ENCODE peak calls at places on chromosomes 13 and 19, in four cellular contexts. T is lower leg skin; M is NCI-H1105 treated with DMSO at 0.1 percent for 48 hours; O is naive thymus-derived CD8-positive, alpha-beta T cell. A is an unnamed sample.

GRCh38 chr13:112444001-112444311 is 67.8 kb downstream of the SPACA7 start:
- DNase-seq in T (no peak), M (peak), O (no peak), A (peak)

GRCh38 chr19:18062043-18062442 is 24.7 kb downstream of the IL12RB1 start:
- DNase-seq in T (no peak), M (peak), O (no peak), A (no peak)

GRCh38 chr13:95217920-95218830 is 83.1 kb downstream of the ABCC4 start:
- DNase-seq in T (no peak), M (no peak), O (no peak), A (no peak)

GRCh38 chr13:38947049-38947448 is 43.6 kb downstream of the STOML3 start:
- DNase-seq in T (no peak), M (no peak), O (no peak), A (no peak)

GRCh38 chr13:48232420-48233096 is 448 bp upstream of the ITM2B start:
- DNase-seq in T (peak), M (peak), O (no peak), A (no peak)

GRCh38 chr19:17235618-17236413 is 9.8 kb downstream of the OCEL1 start:
- DNase-seq in T (no peak), M (peak), O (peak), A (peak)

GRCh38 chr13:48319458-48320395 is 16.2 kb downstream of the RB1 start:
- DNase-seq in T (no peak), M (no peak), O (peak), A (no peak)

GRCh38 chr13:99903140-99903539 is 68.4 kb downstream of the ZIC5 start:
- DNase-seq in T (no peak), M (no peak), O (no peak), A (no peak)

GRCh38 chr13:102555914-102556553 is 40.8 kb upstream of the TPP2 start:
- DNase-seq in T (no peak), M (peak), O (no peak), A (peak)

GRCh38 chr13:25330541-25330940 is 29.1 kb downstream of the NUP58 start:
- DNase-seq in T (no peak), M (no peak), O (no peak), A (no peak)

GRCh38 chr19:50361290-50362029 is 4.0 kb downstream of the NAPSA start:
- DNase-seq in T (no peak), M (no peak), O (no peak), A (no peak)

GRCh38 chr13:94617389-94618000 is 15.8 kb downstream of the GPR180 start:
- DNase-seq in T (no peak), M (peak), O (peak), A (peak)

GRCh38 chr13:76809369-76809768 is 76.8 kb downstream of the KCTD12 start:
- DNase-seq in T (no peak), M (no peak), O (no peak), A (no peak)

GRCh38 chr19:18749362-18750231 is 41.5 kb downstream of the COMP start:
- DNase-seq in T (no peak), M (no peak), O (no peak), A (no peak)

GRCh38 chr13:27712421-27712820 is 79.9 kb upstream of the GSX1 start:
- DNase-seq in T (no peak), M (no peak), O (no peak), A (no peak)

GRCh38 chr13:76522083-76522755 is 364.0 kb downstream of the KCTD12 start:
- DNase-seq in T (no peak), M (no peak), O (no peak), A (no peak)

GRCh38 chr13:113153810-113154748 is 4.4 kb upstream of the PROZ start:
- DNase-seq in T (peak), M (peak), O (peak), A (peak)

GRCh38 chr13:77492982-77493381 is 42.5 kb upstream of the SCEL start:
- DNase-seq in T (no peak), M (peak), O (no peak), A (no peak)

GRCh38 chr13:76677047-76677446 is 209.2 kb downstream of the KCTD12 start:
- DNase-seq in T (peak), M (no peak), O (no peak), A (no peak)

GRCh38 chr19:17333611-17334413 is 843 bp downstream of the ANO8 start:
- DNase-seq in T (no peak), M (no peak), O (peak), A (no peak)

A was measured in endothelial cell.